ENCODE peak calls at places on chromosome 1, in six cellular contexts. B, K, M, A, Y and V are unnamed samples.

GRCh38 chr1:153483776-153484175 is 23.3 kb upstream of the S100A7 start:
- DNase-seq in B (peak), K (no peak), M (no peak), A (no peak), Y (no peak), V (no peak)

GRCh38 chr1:201696217-201696761 is 132.7 kb upstream of the IPO9 start:
- DNase-seq in B (no peak), K (peak), M (peak), A (peak), Y (peak), V (peak)

GRCh38 chr1:169250795-169251194 is 116.8 kb downstream of the NME7 start:
- DNase-seq in B (no peak), K (no peak), M (no peak), A (no peak), Y (no peak), V (no peak)

GRCh38 chr1:150516050-150516591 is 569 bp downstream of the FALEC start:
- DNase-seq in B (peak), K (no peak), M (no peak), A (no peak), Y (no peak), V (no peak)

GRCh38 chr1:10663668-10664035 is 132.8 kb downstream of the CASZ1 start:
- DNase-seq in B (no peak), K (no peak), M (peak), A (no peak), Y (peak), V (no peak)

GRCh38 chr1:3547055-3548005 is 64.0 kb downstream of the MEGF6 start:
- DNase-seq in B (no peak), K (no peak), M (no peak), A (no peak), Y (peak), V (no peak)

GRCh38 chr1:206608108-206608698 is 4.1 kb downstream of the EIF2D start:
- DNase-seq in B (no peak), K (no peak), M (no peak), A (no peak), Y (no peak), V (no peak)

GRCh38 chr1:60571811-60572210 is 498.2 kb upstream of the C1orf87 start:
- DNase-seq in B (no peak), K (no peak), M (no peak), A (no peak), Y (no peak), V (no peak)

GRCh38 chr1:235821361-235821981 is 45.2 kb downstream of the LYST start:
- DNase-seq in B (no peak), K (no peak), M (no peak), A (no peak), Y (peak), V (no peak)

GRCh38 chr1:39508857-39509305 is 17.4 kb downstream of the BMP8A start:
- DNase-seq in B (no peak), K (no peak), M (no peak), A (no peak), Y (no peak), V (no peak)